ENCODE peak calls at places on chromosomes 12 and 14, in six cellular contexts. L, Z, O, X, F and G are unnamed samples.

GRCh38 chr14:30607156-30607780 is 14.9 kb upstream of the SCFD1 start:
- DNase-seq in L (no peak), Z (no peak), O (peak), X (no peak), F (no peak), G (no peak)

GRCh38 chr14:44820230-44820964 is 141.3 kb downstream of the KLHL28 start:
- DNase-seq in L (no peak), Z (no peak), O (no peak), X (no peak), F (no peak), G (no peak)

GRCh38 chr14:35821546-35822411 is 4.4 kb upstream of the BRMS1L start:
- DNase-seq in L (no peak), Z (peak), O (peak), X (no peak), F (peak), G (no peak)

GRCh38 chr14:61470261-61470953 is 149.0 kb downstream of the PRKCH start:
- DNase-seq in L (peak), Z (peak), O (peak), X (no peak), F (no peak), G (no peak)

GRCh38 chr14:105925615-105926414 is 399.4 kb downstream of the TMEM121 start:
- DNase-seq in L (no peak), Z (no peak), O (no peak), X (no peak), F (peak), G (peak)

GRCh38 chr14:54208751-54209150 is 188.1 kb upstream of the CDKN3 start:
- DNase-seq in L (no peak), Z (no peak), O (no peak), X (no peak), F (no peak), G (no peak)

GRCh38 chr14:92998957-92999356 is 76.0 kb downstream of the CHGA start:
- DNase-seq in L (no peak), Z (no peak), O (no peak), X (no peak), F (no peak), G (no peak)

GRCh38 chr12:124015791-124016510 is 42.9 kb downstream of the ZNF664 start:
- DNase-seq in L (no peak), Z (no peak), O (no peak), X (no peak), F (no peak), G (no peak)

GRCh38 chr14:64149921-64150320 is 144.2 kb downstream of the ESR2 start:
- DNase-seq in L (no peak), Z (no peak), O (no peak), X (no peak), F (no peak), G (no peak)

GRCh38 chr12:105482976-105483375 is 152.5 kb downstream of the C12orf75 start:
- DNase-seq in L (no peak), Z (no peak), O (no peak), X (no peak), F (no peak), G (no peak)

GRCh38 chr14:99708449-99708848 is 24.4 kb downstream of the CYP46A1 start:
- DNase-seq in L (no peak), Z (no peak), O (no peak), X (no peak), F (no peak), G (no peak)

GRCh38 chr12:81079280-81080076 is 1.6 kb downstream of the ACSS3 start:
- DNase-seq in L (no peak), Z (no peak), O (no peak), X (no peak), F (no peak), G (no peak)

GRCh38 chr14:52692248-52692962 is 3.0 kb downstream of the ERO1A start:
- DNase-seq in L (no peak), Z (no peak), O (peak), X (no peak), F (no peak), G (no peak)

GRCh38 chr12:68638721-68639395 is 28.2 kb downstream of the RAP1B start:
- DNase-seq in L (no peak), Z (no peak), O (peak), X (no peak), F (no peak), G (no peak)

GRCh38 chr14:105065280-105066228 is at the start of gene GPR132:
- DNase-seq in L (peak), Z (no peak), O (no peak), X (peak), F (peak), G (peak)

GRCh38 chr12:19608039-19608438 is 168.7 kb downstream of the AEBP2 start:
- DNase-seq in L (no peak), Z (no peak), O (no peak), X (no peak), F (no peak), G (no peak)

GRCh38 chr14:55847766-55848165 is 267.8 kb downstream of the KTN1 start:
- DNase-seq in L (no peak), Z (no peak), O (peak), X (no peak), F (no peak), G (no peak)